ENCODE peak calls at places on chromosomes 4 and X, in ten cellular contexts. B is OCI-LY7, S is prostate gland, X is K562, V is colonic mucosa, N is pancreas, C is adrenal gland, Z is tibial artery, T is AG09309, E is fibroblast of mammary gland. Y is an unnamed sample.

GRCh38 chr4:89358935-89359364 is 51.4 kb upstream of the GPRIN3 start:
- DNase-seq in B (no peak), S (no peak), X (no peak), V (no peak), N (no peak), C (no peak), Z (no peak), T (no peak), E (no peak), Y (peak)

GRCh38 chr4:167234388-167234881 is at the start of gene SPOCK3:
- DNase-seq in B (no peak), S (peak), X (no peak), V (no peak), N (peak), C (no peak), Z (no peak), T (no peak), E (peak), Y (peak)

GRCh38 chr4:10461091-10461849 is 4.0 kb upstream of the ZNF518B start:
- DNase-seq in B (peak), S (peak), X (peak), V (peak), N (peak), C (peak), Z (peak), T (no peak), E (peak), Y (peak)

GRCh38 chr4:129233691-129234090 is 137.7 kb downstream of the C4orf33 start:
- DNase-seq in B (no peak), S (no peak), X (no peak), V (no peak), N (no peak), C (no peak), Z (no peak), T (no peak), E (no peak), Y (no peak)

GRCh38 chr4:188682321-188682720 is 543.1 kb downstream of the TRIML1 start:
- DNase-seq in B (no peak), S (no peak), X (no peak), V (no peak), N (no peak), C (no peak), Z (no peak), T (no peak), E (no peak), Y (no peak)

GRCh38 chr4:142959156-142959555 is 113.1 kb upstream of the INPP4B start:
- DNase-seq in B (no peak), S (no peak), X (no peak), V (no peak), N (no peak), C (no peak), Z (no peak), T (no peak), E (peak), Y (peak)

GRCh38 chr4:106583567-106583966 is 215.0 kb upstream of the GIMD1 start:
- DNase-seq in B (no peak), S (no peak), X (no peak), V (no peak), N (no peak), C (no peak), Z (no peak), T (peak), E (peak), Y (peak)

GRCh38 chr4:149371021-149371420 is 444.6 kb downstream of the IQCM start:
- DNase-seq in B (peak), S (no peak), X (peak), V (peak), N (no peak), C (peak), Z (no peak), T (peak), E (peak), Y (peak)

GRCh38 chr4:37469286-37469685 is 216.9 kb downstream of the RELL1 start:
- DNase-seq in B (no peak), S (no peak), X (no peak), V (no peak), N (no peak), C (no peak), Z (no peak), T (no peak), E (no peak), Y (no peak)

GRCh38 chr4:81404294-81404693 is 67.4 kb downstream of the RASGEF1B start:
- DNase-seq in B (no peak), S (no peak), X (no peak), V (no peak), N (no peak), C (no peak), Z (no peak), T (no peak), E (peak), Y (no peak)

GRCh38 chrX:153488231-153488914 is 6.4 kb upstream of the BGN start:
- DNase-seq in B (no peak), S (no peak), X (no peak), V (no peak), N (no peak), C (peak), Z (peak), T (no peak), E (no peak), Y (peak)

GRCh38 chr4:54525602-54526001 is 132.2 kb upstream of the KIT start:
- DNase-seq in B (no peak), S (no peak), X (peak), V (no peak), N (no peak), C (peak), Z (no peak), T (peak), E (peak), Y (peak)

GRCh38 chrX:40245411-40246140 is 147.8 kb upstream of the BCOR start:
- DNase-seq in B (no peak), S (no peak), X (no peak), V (no peak), N (no peak), C (no peak), Z (peak), T (no peak), E (peak), Y (peak)

GRCh38 chrX:54865208-54865607 is 55.4 kb upstream of the TRO start:
- DNase-seq in B (peak), S (no peak), X (no peak), V (no peak), N (no peak), C (no peak), Z (no peak), T (no peak), E (no peak), Y (no peak)

GRCh38 chr4:126888968-126889367 is 743.8 kb upstream of the INTU start:
- DNase-seq in B (no peak), S (no peak), X (no peak), V (no peak), N (no peak), C (no peak), Z (no peak), T (peak), E (peak), Y (peak)

GRCh38 chrX:4841216-4841745 is 1127.8 kb upstream of the PRKX start:
- DNase-seq in B (no peak), S (no peak), X (no peak), V (no peak), N (no peak), C (no peak), Z (no peak), T (no peak), E (no peak), Y (no peak)

GRCh38 chr4:8857682-8858187 is 13.9 kb downstream of the HMX1 start:
- DNase-seq in B (no peak), S (no peak), X (no peak), V (no peak), N (no peak), C (no peak), Z (no peak), T (no peak), E (no peak), Y (no peak)

GRCh38 chr4:179076865-179077264 is 1634.6 kb upstream of the AGA start:
- DNase-seq in B (no peak), S (no peak), X (no peak), V (no peak), N (no peak), C (no peak), Z (no peak), T (no peak), E (no peak), Y (no peak)

GRCh38 chr4:57051524-57051923 is 58.7 kb downstream of the IGFBP7 start:
- DNase-seq in B (no peak), S (no peak), X (no peak), V (no peak), N (no peak), C (no peak), Z (no peak), T (no peak), E (no peak), Y (no peak)

GRCh38 chrX:36434521-36434920 is 515.0 kb downstream of the CFAP47 start:
- DNase-seq in B (no peak), S (no peak), X (no peak), V (no peak), N (no peak), C (no peak), Z (no peak), T (no peak), E (no peak), Y (no peak)

GRCh38 chr4:147714575-147715401 is 17.1 kb upstream of the ARHGAP10 start:
- DNase-seq in B (no peak), S (no peak), X (no peak), V (no peak), N (no peak), C (peak), Z (peak), T (peak), E (peak), Y (peak)

GRCh38 chr4:186607490-186607889 is 52.1 kb upstream of the MTNR1A start:
- DNase-seq in B (no peak), S (no peak), X (no peak), V (no peak), N (no peak), C (no peak), Z (no peak), T (no peak), E (no peak), Y (no peak)

GRCh38 chr4:105715692-105716278 is 7.2 kb downstream of the GSTCD start:
- DNase-seq in B (peak), S (no peak), X (peak), V (no peak), N (no peak), C (no peak), Z (no peak), T (no peak), E (peak), Y (peak)

GRCh38 chr4:95839891-95840290 is at the start of gene PDHA2:
- DNase-seq in B (no peak), S (no peak), X (no peak), V (no peak), N (no peak), C (no peak), Z (no peak), T (no peak), E (no peak), Y (no peak)

GRCh38 chrX:133587071-133587470 is 171.8 kb upstream of the GPC4 start:
- DNase-seq in B (no peak), S (no peak), X (no peak), V (no peak), N (no peak), C (no peak), Z (no peak), T (no peak), E (no peak), Y (no peak)

GRCh38 chr4:39043058-39043696 is 11.0 kb upstream of the TMEM156 start:
- DNase-seq in B (no peak), S (peak), X (no peak), V (no peak), N (no peak), C (peak), Z (no peak), T (no peak), E (no peak), Y (peak)

GRCh38 chr4:139167774-139168444 is 9.1 kb downstream of the ELF2 start:
- DNase-seq in B (peak), S (no peak), X (peak), V (no peak), N (no peak), C (peak), Z (no peak), T (no peak), E (peak), Y (peak)

DNA sequence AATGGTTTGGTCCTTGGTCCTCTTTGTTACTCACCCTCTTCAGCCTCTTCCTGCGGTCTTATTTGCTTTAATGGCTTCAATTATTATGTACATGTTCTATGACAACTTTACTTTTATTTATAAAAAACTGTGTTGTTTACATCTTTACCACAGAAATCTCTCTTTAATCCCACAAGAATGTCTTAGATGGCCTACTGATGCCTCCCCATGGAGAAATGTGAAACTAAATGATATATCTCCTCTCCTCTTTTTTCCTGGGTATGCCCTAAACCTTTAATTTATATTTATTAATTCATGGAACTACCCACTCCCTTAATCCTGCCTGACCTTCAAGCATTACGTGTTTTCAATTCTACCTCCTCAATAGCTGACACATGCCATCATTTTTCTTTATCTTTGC is 573.2 kb downstream of the CENPC start:
- DNase-seq in B (no peak), S (no peak), X (no peak), V (no peak), N (no peak), C (no peak), Z (no peak), T (no peak), E (no peak), Y (no peak)
- TF ChIP-seq CTCF in B (no peak), S (no peak), X (no peak), V (no peak), N (no peak), C (no peak), Z (no peak), T (no peak), E (no peak), Y (no peak)

DNA sequence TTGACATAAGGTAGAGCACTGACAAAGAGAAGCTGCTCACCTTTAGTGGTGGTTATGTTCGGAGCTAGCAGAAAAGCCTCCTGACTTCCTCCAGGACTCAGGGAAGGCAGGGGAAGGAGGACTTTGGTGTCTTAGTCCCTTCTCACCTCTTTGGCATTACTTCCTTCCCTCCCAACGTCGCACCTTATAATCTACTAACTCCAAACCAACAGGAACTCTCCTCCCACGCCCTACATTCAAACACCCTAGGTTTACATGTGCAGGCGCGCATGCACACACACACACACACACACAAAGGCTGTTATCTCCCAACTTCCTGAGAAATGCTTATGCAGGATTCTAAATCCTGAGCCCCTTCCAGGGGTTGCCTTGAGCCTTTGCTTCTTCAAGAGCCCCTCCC is 157.7 kb upstream of the STS start:
- DNase-seq in B (no peak), S (no peak), X (no peak), V (no peak), N (no peak), C (no peak), Z (no peak), T (no peak), E (no peak), Y (no peak)
- H3K4me3 ChIP-seq in B (no peak), S (no peak), X (no peak), V (no peak), N (no peak), C (no peak), Z (no peak), T (no peak), E (no peak), Y (no peak)

GRCh38 chrX:51641421-51642021 is 22.8 kb upstream of the CENPVL3 start:
- DNase-seq in B (peak), S (no peak), X (peak), V (no peak), N (no peak), C (peak), Z (no peak), T (peak), E (peak), Y (peak)
- TF ChIP-seq CTCF in B (peak), S (no peak), X (peak), V (no peak), N (no peak), C (peak), Z (no peak), T (peak), E (peak), Y (peak)

GRCh38 chrX:37906357-37906756 is 59.0 kb upstream of the DYNLT3 start:
- DNase-seq in B (no peak), S (no peak), X (no peak), V (no peak), N (no peak), C (peak), Z (no peak), T (no peak), E (no peak), Y (no peak)
- H3K4me3 ChIP-seq in B (no peak), S (no peak), X (no peak), V (no peak), N (no peak), C (peak), Z (no peak), T (no peak), E (no peak), Y (peak)

GRCh38 chrX:12497832-12498591 is 293.2 kb upstream of the PRPS2 start:
- DNase-seq in B (peak), S (no peak), X (peak), V (no peak), N (peak), C (no peak), Z (no peak), T (no peak), E (no peak), Y (no peak)
- TF ChIP-seq CTCF in B (peak), S (no peak), X (peak), V (peak), N (no peak), C (no peak), Z (no peak), T (peak), E (peak), Y (peak)

GRCh38 chr4:20904966-20905365 is 204.7 kb downstream of the PACRGL start:
- DNase-seq in B (no peak), S (no peak), X (no peak), V (no peak), N (no peak), C (no peak), Z (no peak), T (no peak), E (no peak), Y (no peak)
- H3K4me3 ChIP-seq in B (no peak), S (no peak), X (no peak), V (no peak), N (no peak), C (no peak), Z (no peak), T (no peak), E (no peak), Y (no peak)

GRCh38 chr4:157128395-157128794 is 52.4 kb downstream of the GLRB start:
- DNase-seq in B (no peak), S (no peak), X (no peak), V (no peak), N (no peak), C (peak), Z (no peak), T (peak), E (peak), Y (peak)
- TF ChIP-seq CTCF in B (no peak), S (peak), X (no peak), V (no peak), N (no peak), C (peak), Z (peak), T (peak), E (peak), Y (peak)

DNA sequence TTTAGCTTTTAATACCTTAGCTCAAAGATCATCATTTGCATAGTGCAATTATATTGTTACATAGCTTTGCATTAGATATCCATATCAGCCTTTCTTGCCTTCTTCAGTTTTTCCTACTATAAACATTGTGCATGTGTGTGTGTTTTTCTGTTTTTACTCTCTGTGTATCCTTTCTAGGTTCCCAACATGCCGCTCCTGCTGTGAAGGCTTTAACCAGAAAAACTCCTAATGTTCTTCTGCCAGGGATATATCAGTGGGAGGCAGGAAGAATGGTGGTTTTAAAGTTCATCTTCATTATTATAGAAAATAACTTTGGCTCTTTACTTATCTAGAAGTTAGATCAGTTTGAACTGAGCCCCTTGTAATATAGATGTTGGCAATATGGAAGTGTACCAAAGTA is 61.2 kb downstream of the CPE start:
- DNase-seq in B (no peak), S (no peak), X (no peak), V (no peak), N (no peak), C (no peak), Z (no peak), T (no peak), E (no peak), Y (no peak)
- H3K4me3 ChIP-seq in B (no peak), S (no peak), X (no peak), V (no peak), N (no peak), C (no peak), Z (no peak), T (no peak), E (no peak), Y (no peak)

GRCh38 chr4:67770422-67770821 is 16.2 kb upstream of the GNRHR start:
- DNase-seq in B (no peak), S (no peak), X (no peak), V (no peak), N (no peak), C (no peak), Z (no peak), T (no peak), E (no peak), Y (no peak)
- TF ChIP-seq CTCF in B (no peak), S (no peak), X (no peak), V (no peak), N (no peak), C (no peak), Z (no peak), T (no peak), E (no peak), Y (no peak)